ENCODE peak calls at places on chromosomes 6 and 20, in seven cellular contexts. One of them, this sample, is unnamed. For H3K36me3, the result is how much of the 10 kb centered on the place peaks cover.

GRCh38 chr20:14214046-14214445 is 123.4 kb downstream of the FLRT3 start:
- DNase-seq in GM23338: no peak
- DNase-seq in prostate gland: no peak
- DNase-seq in HCT116: no peak
- DNase-seq in sigmoid colon: no peak
- DNase-seq in breast epithelium: no peak
- DNase-seq in HepG2: no peak
- DNase-seq in this sample: no peak

GRCh38 chr6:71489736-71490135 is 201.1 kb downstream of the OGFRL1 start:
- DNase-seq in GM23338: peak
- DNase-seq in prostate gland: no peak
- DNase-seq in HCT116: peak
- DNase-seq in sigmoid colon: no peak
- DNase-seq in breast epithelium: no peak
- DNase-seq in HepG2: peak
- DNase-seq in this sample: no peak

GRCh38 chr6:41460742-41461336 is 85.3 kb upstream of the FOXP4 start:
- DNase-seq in GM23338: no peak
- DNase-seq in prostate gland: no peak
- DNase-seq in HCT116: peak
- DNase-seq in sigmoid colon: no peak
- DNase-seq in breast epithelium: no peak
- DNase-seq in HepG2: no peak
- DNase-seq in this sample: no peak

GRCh38 chr6:94027374-94027773 is 608.0 kb upstream of the EPHA7 start:
- DNase-seq in GM23338: no peak
- DNase-seq in prostate gland: no peak
- DNase-seq in HCT116: no peak
- DNase-seq in sigmoid colon: no peak
- DNase-seq in breast epithelium: no peak
- DNase-seq in HepG2: no peak
- DNase-seq in this sample: no peak

GRCh38 chr20:16621435-16622141 is 48.3 kb upstream of the KIF16B start:
- DNase-seq in GM23338: no peak
- DNase-seq in prostate gland: no peak
- DNase-seq in HCT116: no peak
- DNase-seq in sigmoid colon: no peak
- DNase-seq in breast epithelium: no peak
- DNase-seq in HepG2: no peak
- DNase-seq in this sample: no peak

GRCh38 chr6:53300656-53301551 is 47.8 kb downstream of the ELOVL5 start:
- DNase-seq in GM23338: no peak
- DNase-seq in prostate gland: peak
- DNase-seq in HCT116: no peak
- DNase-seq in sigmoid colon: no peak
- DNase-seq in breast epithelium: no peak
- DNase-seq in HepG2: peak
- DNase-seq in this sample: peak

GRCh38 chr20:20864346-20865096 is 152.1 kb upstream of the RALGAPA2 start:
- DNase-seq in GM23338: peak
- DNase-seq in prostate gland: no peak
- DNase-seq in HCT116: no peak
- DNase-seq in sigmoid colon: no peak
- DNase-seq in breast epithelium: no peak
- DNase-seq in HepG2: peak
- DNase-seq in this sample: no peak

GRCh38 chr6:1617466-1618304 is 8.0 kb downstream of the FOXC1 start:
- DNase-seq in GM23338: peak
- DNase-seq in prostate gland: no peak
- DNase-seq in HCT116: no peak
- DNase-seq in sigmoid colon: no peak
- DNase-seq in breast epithelium: no peak
- DNase-seq in HepG2: no peak
- DNase-seq in this sample: peak

GRCh38 chr20:58712116-58712822 is 19.7 kb downstream of the NPEPL1 start:
- DNase-seq in GM23338: no peak
- DNase-seq in prostate gland: peak
- DNase-seq in HCT116: no peak
- DNase-seq in sigmoid colon: peak
- DNase-seq in breast epithelium: peak
- DNase-seq in HepG2: no peak
- DNase-seq in this sample: no peak

GRCh38 chr20:33561981-33562601 is 72.2 kb downstream of the CBFA2T2 start:
- DNase-seq in GM23338: peak
- DNase-seq in prostate gland: peak
- DNase-seq in HCT116: peak
- DNase-seq in sigmoid colon: peak
- DNase-seq in breast epithelium: peak
- DNase-seq in HepG2: peak
- DNase-seq in this sample: no peak

GRCh38 chr6:57222684-57223077 is 574 bp upstream of the RAB23 start:
- DNase-seq in GM23338: peak
- DNase-seq in prostate gland: no peak
- DNase-seq in HCT116: no peak
- DNase-seq in sigmoid colon: no peak
- DNase-seq in breast epithelium: no peak
- DNase-seq in HepG2: no peak
- DNase-seq in this sample: no peak

GRCh38 chr6:33985947-33986346 is 159.9 kb downstream of the GRM4 start:
- DNase-seq in GM23338: no peak
- DNase-seq in prostate gland: no peak
- DNase-seq in HCT116: no peak
- DNase-seq in sigmoid colon: no peak
- DNase-seq in breast epithelium: no peak
- DNase-seq in HepG2: no peak
- DNase-seq in this sample: peak

GRCh38 chr6:71373943-71374342 is 85.3 kb downstream of the OGFRL1 start:
- DNase-seq in GM23338: no peak
- DNase-seq in prostate gland: no peak
- DNase-seq in HCT116: no peak
- DNase-seq in sigmoid colon: no peak
- DNase-seq in breast epithelium: no peak
- DNase-seq in HepG2: no peak
- DNase-seq in this sample: no peak

GRCh38 chr20:41476013-41476441 is 109.4 kb upstream of the EMILIN3 start:
- DNase-seq in GM23338: no peak
- DNase-seq in prostate gland: peak
- DNase-seq in HCT116: no peak
- DNase-seq in sigmoid colon: no peak
- DNase-seq in breast epithelium: peak
- DNase-seq in HepG2: no peak
- DNase-seq in this sample: no peak

GRCh38 chr6:125802383-125802782 is 11.6 kb downstream of the NCOA7 start:
- DNase-seq in GM23338: no peak
- DNase-seq in prostate gland: no peak
- DNase-seq in HCT116: no peak
- DNase-seq in sigmoid colon: no peak
- DNase-seq in breast epithelium: no peak
- DNase-seq in HepG2: no peak
- DNase-seq in this sample: no peak

GRCh38 chr6:125806813-125807212 is 16.1 kb downstream of the NCOA7 start:
- DNase-seq in GM23338: no peak
- DNase-seq in prostate gland: no peak
- DNase-seq in HCT116: no peak
- DNase-seq in sigmoid colon: no peak
- DNase-seq in breast epithelium: no peak
- DNase-seq in HepG2: no peak
- DNase-seq in this sample: no peak

GRCh38 chr6:125804264-125804663 is 13.5 kb downstream of the NCOA7 start:
- DNase-seq in GM23338: no peak
- DNase-seq in prostate gland: no peak
- DNase-seq in HCT116: no peak
- DNase-seq in sigmoid colon: no peak
- DNase-seq in breast epithelium: no peak
- DNase-seq in HepG2: no peak
- DNase-seq in this sample: no peak

GRCh38 chr6:125798734-125799510 is 8.2 kb downstream of the NCOA7 start:
- DNase-seq in GM23338: no peak
- DNase-seq in prostate gland: no peak
- DNase-seq in HCT116: no peak
- DNase-seq in sigmoid colon: no peak
- DNase-seq in breast epithelium: no peak
- DNase-seq in HepG2: no peak
- DNase-seq in this sample: no peak

DNA sequence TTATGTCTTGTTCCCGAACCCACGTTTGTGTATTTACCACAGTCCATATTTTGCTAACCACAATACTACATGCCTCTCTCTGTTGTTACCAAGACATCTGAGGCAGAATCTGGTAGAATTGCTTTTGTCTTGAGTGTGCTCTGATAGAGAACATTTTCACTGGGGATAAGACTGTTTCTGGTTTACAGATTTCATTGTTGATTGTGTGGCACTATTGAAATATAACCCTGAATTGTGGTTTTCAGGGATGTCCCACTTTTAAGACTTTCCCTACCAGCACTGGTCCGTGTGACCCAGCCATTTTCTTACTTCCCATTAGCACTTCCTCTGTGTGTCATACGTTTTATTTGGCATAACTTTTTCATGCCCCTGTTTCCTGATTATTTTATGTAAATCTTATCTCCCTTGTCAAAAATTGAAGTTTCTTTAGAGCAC is 12.2 kb downstream of the NCOA7 start:
- DNase-seq in GM23338: no peak
- DNase-seq in prostate gland: no peak
- DNase-seq in HCT116: no peak
- DNase-seq in sigmoid colon: no peak
- DNase-seq in breast epithelium: no peak
- DNase-seq in HepG2: no peak
- DNase-seq in this sample: no peak
- H3K4me3 ChIP-seq in GM23338: no peak
- H3K4me3 ChIP-seq in prostate gland: no peak
- H3K4me3 ChIP-seq in HCT116: no peak
- H3K4me3 ChIP-seq in sigmoid colon: no peak
- H3K4me3 ChIP-seq in breast epithelium: no peak
- H3K4me3 ChIP-seq in HepG2: no peak
- H3K4me3 ChIP-seq in this sample: no peak

DNA sequence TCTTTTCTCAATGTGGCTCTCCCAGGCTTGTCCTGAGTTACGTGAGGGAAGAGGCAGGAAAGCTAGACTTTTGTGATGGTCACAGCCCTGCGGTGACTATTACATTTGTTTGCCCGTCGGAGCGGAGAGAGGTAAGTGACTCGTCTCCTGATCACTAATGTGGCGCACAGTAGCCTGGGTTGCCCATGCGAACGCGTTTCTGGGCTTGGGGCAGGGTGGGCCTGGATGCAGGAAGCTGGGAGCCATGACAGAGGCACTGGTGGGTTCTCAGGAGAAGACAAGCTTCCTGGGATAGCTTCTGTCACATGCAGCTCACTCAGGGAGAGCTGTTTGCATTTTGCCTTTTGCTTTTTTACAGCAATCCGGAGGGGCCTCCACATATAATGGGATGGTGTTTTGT is 60.6 kb downstream of the IGF2R start:
- DNase-seq in GM23338: no peak
- DNase-seq in prostate gland: no peak
- DNase-seq in HCT116: no peak
- DNase-seq in sigmoid colon: no peak
- DNase-seq in breast epithelium: no peak
- DNase-seq in HepG2: no peak
- DNase-seq in this sample: no peak
- H3K36me3 ChIP-seq in GM23338: under half
- H3K36me3 ChIP-seq in prostate gland: under half
- H3K36me3 ChIP-seq in HCT116: under half
- H3K36me3 ChIP-seq in sigmoid colon: half or more
- H3K36me3 ChIP-seq in breast epithelium: under half
- H3K36me3 ChIP-seq in HepG2: half or more
- H3K36me3 ChIP-seq in this sample: under half

DNA sequence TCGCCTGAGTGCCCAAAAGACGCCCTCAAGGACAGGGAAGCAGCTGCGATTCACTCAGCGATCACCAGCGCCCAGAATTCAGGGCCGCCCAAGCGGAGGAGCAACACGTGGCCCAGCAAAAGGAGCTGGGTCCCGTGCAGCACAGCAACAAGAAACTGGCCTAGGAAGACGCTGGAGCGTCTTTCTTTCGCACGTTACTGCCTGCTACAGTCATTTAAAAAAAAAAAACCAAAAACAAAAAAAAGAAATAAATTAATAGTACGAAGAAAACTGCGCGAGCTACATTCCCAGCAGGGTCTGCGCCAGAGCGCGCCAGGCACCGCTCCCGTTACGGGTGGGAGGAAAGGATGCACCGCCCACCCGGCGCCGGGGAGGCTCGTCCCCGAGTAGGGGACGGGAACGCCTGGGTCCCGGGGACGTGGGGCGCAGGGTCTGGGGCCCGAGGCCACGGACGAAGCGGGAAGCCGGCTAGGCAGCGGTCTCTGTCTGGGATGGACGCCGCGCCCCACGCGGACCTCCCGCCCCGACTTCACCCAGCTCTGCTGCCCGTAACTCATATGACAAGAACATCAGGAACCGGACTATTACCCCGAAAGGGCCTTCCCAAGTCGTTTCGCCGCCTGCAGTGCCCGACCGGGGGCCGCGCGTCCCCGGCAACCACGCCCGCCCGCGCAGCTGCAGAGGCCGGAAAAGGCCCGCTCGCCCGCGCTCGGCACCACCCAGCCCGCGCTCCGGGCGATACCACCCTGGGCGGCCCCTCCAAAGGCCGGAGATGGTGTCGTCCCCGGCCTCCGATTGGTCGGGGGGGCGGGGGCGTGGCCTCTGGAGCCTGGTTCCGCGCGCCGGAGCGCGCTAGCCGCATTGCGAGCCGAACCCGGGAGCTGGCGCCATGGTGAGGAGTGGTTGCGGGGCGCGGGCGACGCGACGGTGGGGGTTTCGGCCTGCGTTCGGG is at the start of gene NOP56:
- DNase-seq in GM23338: peak
- DNase-seq in prostate gland: peak
- DNase-seq in HCT116: peak
- DNase-seq in sigmoid colon: peak
- DNase-seq in breast epithelium: peak
- DNase-seq in HepG2: peak
- DNase-seq in this sample: peak
- TF ChIP-seq POLR2AphosphoS5 in GM23338: peak
- TF ChIP-seq POLR2AphosphoS5 in prostate gland: peak
- TF ChIP-seq POLR2AphosphoS5 in HCT116: peak
- TF ChIP-seq POLR2AphosphoS5 in sigmoid colon: peak
- TF ChIP-seq POLR2AphosphoS5 in breast epithelium: peak
- TF ChIP-seq POLR2AphosphoS5 in HepG2: peak
- TF ChIP-seq POLR2AphosphoS5 in this sample: peak

GRCh38 chr6:3194535-3195376 is 32.7 kb downstream of the TUBB2B start:
- DNase-seq in GM23338: peak
- DNase-seq in prostate gland: no peak
- DNase-seq in HCT116: no peak
- DNase-seq in sigmoid colon: no peak
- DNase-seq in breast epithelium: no peak
- DNase-seq in HepG2: no peak
- DNase-seq in this sample: no peak

GRCh38 chr6:3195695-3196497 is 31.6 kb downstream of the TUBB2B start:
- DNase-seq in GM23338: peak
- DNase-seq in prostate gland: no peak
- DNase-seq in HCT116: peak
- DNase-seq in sigmoid colon: no peak
- DNase-seq in breast epithelium: no peak
- DNase-seq in HepG2: peak
- DNase-seq in this sample: no peak

GRCh38 chr6:3196770-3197169 is 30.7 kb downstream of the TUBB2B start:
- DNase-seq in GM23338: no peak
- DNase-seq in prostate gland: no peak
- DNase-seq in HCT116: no peak
- DNase-seq in sigmoid colon: no peak
- DNase-seq in breast epithelium: no peak
- DNase-seq in HepG2: no peak
- DNase-seq in this sample: no peak

GRCh38 chr6:3193102-3193837 is 34.2 kb downstream of the TUBB2B start:
- DNase-seq in GM23338: peak
- DNase-seq in prostate gland: no peak
- DNase-seq in HCT116: no peak
- DNase-seq in sigmoid colon: no peak
- DNase-seq in breast epithelium: no peak
- DNase-seq in HepG2: no peak
- DNase-seq in this sample: no peak

GRCh38 chr6:3195377-3195694 is 32.1 kb downstream of the TUBB2B start:
- DNase-seq in GM23338: no peak
- DNase-seq in prostate gland: no peak
- DNase-seq in HCT116: no peak
- DNase-seq in sigmoid colon: no peak
- DNase-seq in breast epithelium: no peak
- DNase-seq in HepG2: no peak
- DNase-seq in this sample: no peak
- H3K4me3 ChIP-seq in GM23338: peak
- H3K4me3 ChIP-seq in prostate gland: no peak
- H3K4me3 ChIP-seq in HCT116: no peak
- H3K4me3 ChIP-seq in sigmoid colon: no peak
- H3K4me3 ChIP-seq in breast epithelium: no peak
- H3K4me3 ChIP-seq in HepG2: peak
- H3K4me3 ChIP-seq in this sample: no peak